ENCODE peak calls at places on chromosomes 11 and 22, in eight cellular contexts. H, F, T, O, S, Y, E and D are unnamed samples.

GRCh38 chr22:42444060-42444904 is 12.1 kb upstream of the NFAM1 start:
- DNase-seq in S (peak), E (peak), O (peak), H (peak), Y (peak), T (peak), F (peak), D (peak)

GRCh38 chr11:128579790-128580504 is 7.4 kb downstream of the ETS1 start:
- DNase-seq in T (no peak), H (no peak), Y (no peak), F (no peak), O (no peak), E (no peak), S (no peak), D (no peak)

GRCh38 chr11:115869780-115870431 is 365.7 kb upstream of the CADM1 start:
- DNase-seq in O (no peak), S (no peak), Y (no peak), F (no peak), H (no peak), T (no peak), E (no peak), D (peak)

GRCh38 chr11:58658553-58659080 is 36.2 kb downstream of the CNTF start:
- DNase-seq in H (no peak), O (no peak), F (no peak), T (no peak), E (no peak), S (no peak), Y (no peak), D (no peak)

GRCh38 chr22:31346733-31347250 is 646 bp upstream of the PATZ1 start:
- DNase-seq in S (peak), O (no peak), T (peak), F (peak), E (no peak), Y (peak), H (no peak), D (peak)

GRCh38 chr11:45870706-45871105 is 14.7 kb upstream of the MAPK8IP1 start:
- DNase-seq in O (no peak), T (no peak), H (no peak), Y (no peak), F (no peak), S (no peak), E (no peak), D (no peak)

GRCh38 chr22:23204541-23205157 is 24.3 kb downstream of the BCR start:
- DNase-seq in T (no peak), Y (peak), H (peak), F (peak), O (no peak), E (no peak), S (peak), D (peak)

GRCh38 chr11:9529333-9529648 is 44.2 kb upstream of the WEE1 start:
- DNase-seq in E (no peak), F (peak), T (no peak), O (no peak), Y (no peak), S (peak), H (no peak), D (peak)

GRCh38 chr11:65539401-65540289 is 14.8 kb downstream of the SCYL1 start:
- DNase-seq in T (no peak), O (peak), Y (no peak), H (no peak), S (no peak), F (peak), E (no peak), D (peak)

GRCh38 chr11:106998126-106998525 is 20.1 kb downstream of the GUCY1A2 start:
- DNase-seq in H (no peak), O (no peak), E (no peak), T (no peak), F (no peak), Y (no peak), S (no peak), D (no peak)

GRCh38 chr11:61541568-61541967 is 33.0 kb downstream of the LRRC10B start:
- DNase-seq in O (peak), S (no peak), T (peak), E (no peak), Y (peak), F (no peak), H (no peak), D (no peak)

GRCh38 chr11:91560434-91560833 is 664.2 kb upstream of the FAT3 start:
- DNase-seq in H (no peak), O (no peak), F (no peak), S (no peak), E (no peak), Y (no peak), T (no peak), D (no peak)

GRCh38 chr11:103887001-103887680 is 149.3 kb upstream of the DDI1 start:
- DNase-seq in Y (no peak), F (no peak), E (peak), H (no peak), O (no peak), T (no peak), S (no peak), D (no peak)

GRCh38 chr11:122671270-122671906 is 15.9 kb downstream of the UBASH3B start:
- DNase-seq in T (no peak), S (no peak), F (no peak), O (no peak), Y (no peak), E (no peak), H (no peak), D (no peak)

GRCh38 chr11:65572356-65573043 is at the start of gene FAM89B:
- DNase-seq in F (peak), T (peak), O (no peak), S (peak), E (peak), H (peak), Y (peak), D (peak)

GRCh38 chr11:61764606-61765260 is 12.3 kb downstream of the MYRF start:
- DNase-seq in H (no peak), Y (peak), E (no peak), F (peak), O (no peak), S (peak), T (no peak), D (no peak)

GRCh38 chr22:43867839-43868652 is 5.7 kb upstream of the SULT4A1 start:
- DNase-seq in H (no peak), E (no peak), T (peak), F (peak), S (peak), O (no peak), Y (peak), D (peak)

GRCh38 chr22:16970446-16970845 is 37.6 kb downstream of the GAB4 start:
- DNase-seq in H (no peak), F (no peak), S (no peak), O (no peak), Y (no peak), T (no peak), E (no peak), D (no peak)

GRCh38 chr11:102389253-102389652 is 42.2 kb downstream of the BIRC2 start:
- DNase-seq in H (no peak), Y (no peak), S (no peak), T (no peak), O (no peak), F (no peak), E (no peak), D (no peak)

GRCh38 chr11:131037873-131038272 is 121.6 kb upstream of the SNX19 start:
- DNase-seq in E (peak), H (no peak), Y (no peak), S (no peak), O (no peak), F (no peak), T (no peak), D (no peak)

GRCh38 chr11:134471341-134472187 is 59.5 kb upstream of the B3GAT1 start:
- DNase-seq in O (no peak), T (no peak), Y (no peak), F (no peak), H (no peak), S (no peak), E (no peak), D (no peak)

GRCh38 chr11:134069426-134069921 is 602 bp downstream of the JAM3 start:
- DNase-seq in S (peak), Y (peak), F (no peak), E (peak), H (no peak), O (no peak), T (no peak), D (no peak)

GRCh38 chr11:73244589-73245240 is 26.6 kb downstream of the P2RY2 start:
- DNase-seq in O (no peak), Y (no peak), H (no peak), E (no peak), S (no peak), F (no peak), T (no peak), D (no peak)

GRCh38 chr11:66987158-66987620 is 12.1 kb downstream of the C11orf86 start:
- DNase-seq in O (no peak), F (no peak), T (no peak), Y (no peak), E (no peak), S (no peak), H (no peak), D (peak)

GRCh38 chr11:130700092-130700491 is 216.2 kb downstream of the SNX19 start:
- DNase-seq in E (no peak), O (no peak), S (no peak), T (no peak), Y (no peak), F (no peak), H (no peak), D (no peak)

GRCh38 chr22:23302171-23303002 is 122.1 kb downstream of the BCR start:
- DNase-seq in H (no peak), O (no peak), F (no peak), T (no peak), Y (no peak), E (no peak), S (no peak), D (no peak)

GRCh38 chr11:20980736-20981135 is 311.4 kb downstream of the NELL1 start:
- DNase-seq in O (no peak), E (no peak), S (no peak), F (no peak), T (no peak), Y (no peak), H (no peak), D (no peak)

GRCh38 chr11:808427-809286 is 1.1 kb upstream of the RPLP2 start:
- DNase-seq in T (peak), Y (no peak), O (no peak), F (no peak), E (no peak), H (peak), S (peak), D (no peak)

GRCh38 chr11:2883717-2884423 is 1.7 kb downstream of the CDKN1C start:
- DNase-seq in T (no peak), H (no peak), S (peak), F (no peak), O (no peak), Y (no peak), E (no peak), D (no peak)
- H3K4me3 ChIP-seq in T (peak), H (peak), S (peak), F (peak), O (peak), Y (peak), E (peak), D (peak)

GRCh38 chr11:118251858-118252652 is at the start of gene MPZL3:
- DNase-seq in O (peak), S (peak), Y (peak), E (no peak), F (peak), H (no peak), T (peak), D (peak)
- TF ChIP-seq POLR2A in O (peak), S (no peak), Y (no peak), E (no peak), F (no peak), H (no peak), T (peak), D (peak)

GRCh38 chr11:12695221-12695794 is 21.1 kb downstream of the TEAD1 start:
- DNase-seq in S (no peak), H (no peak), O (no peak), E (no peak), F (no peak), Y (no peak), T (no peak), D (no peak)
- H3K27ac ChIP-seq in S (peak), H (peak), O (peak), E (no peak), F (no peak), Y (peak), T (peak), D (peak)

GRCh38 chr22:37334859-37335818 is 52.8 kb downstream of the CYTH4 start:
- DNase-seq in S (no peak), E (no peak), O (no peak), H (no peak), T (no peak), Y (no peak), F (no peak), D (no peak)
- H3K4me3 ChIP-seq in S (no peak), E (no peak), O (no peak), H (no peak), T (peak), Y (peak), F (peak), D (no peak)

GRCh38 chr22:45645526-45646414 is 25.9 kb upstream of the ATXN10 start:
- DNase-seq in H (peak), E (no peak), S (peak), O (peak), Y (peak), T (peak), F (peak), D (peak)
- TF ChIP-seq POLR2A in H (no peak), E (no peak), S (no peak), O (no peak), Y (no peak), T (no peak), F (no peak), D (no peak)

GRCh38 chr11:120954381-120954780 is 69.5 kb upstream of the TBCEL start:
- DNase-seq in T (no peak), H (no peak), Y (no peak), E (no peak), O (no peak), S (no peak), F (no peak), D (no peak)

GRCh38 chr11:120958185-120958584 is 65.7 kb upstream of the TBCEL start:
- DNase-seq in E (no peak), F (no peak), T (no peak), Y (no peak), H (no peak), O (no peak), S (no peak), D (no peak)

GRCh38 chr11:120959189-120959588 is 64.7 kb upstream of the TBCEL start:
- DNase-seq in Y (no peak), T (no peak), E (no peak), S (no peak), F (no peak), O (no peak), H (no peak), D (no peak)

GRCh38 chr11:120953230-120953558 is 70.7 kb upstream of the TBCEL start:
- DNase-seq in E (no peak), S (no peak), H (no peak), T (no peak), F (no peak), Y (no peak), O (no peak), D (no peak)

GRCh38 chr11:120956710-120957500 is 67.0 kb upstream of the TBCEL start:
- DNase-seq in O (no peak), E (no peak), H (no peak), F (no peak), Y (no peak), S (no peak), T (no peak), D (no peak)
- H3K27ac ChIP-seq in O (no peak), E (no peak), H (no peak), F (no peak), Y (no peak), S (no peak), T (no peak), D (no peak)